ENCODE peak calls at places on chromosomes 13 and 19, in seven cellular contexts. L is AG10803, T is GM10248, F is endothelial cell of umbilical vein, H is left lung, B is thyroid gland, N is lung. X is an unnamed sample.

GRCh38 chr19:30999726-31000125 is 349.5 kb downstream of the TSHZ3 start:
- DNase-seq in L (peak), T (no peak), F (no peak), H (no peak), B (no peak), N (no peak), X (no peak)

GRCh38 chr13:113323869-113324268 is 26.8 kb downstream of the LAMP1 start:
- DNase-seq in L (no peak), T (no peak), F (no peak), H (no peak), B (no peak), N (no peak), X (no peak)

GRCh38 chr19:47130120-47130588 is 481 bp upstream of the SAE1 start:
- DNase-seq in L (no peak), T (no peak), F (no peak), H (no peak), B (no peak), N (no peak), X (no peak)

GRCh38 chr13:99955747-99956472 is 15.7 kb downstream of the ZIC5 start:
- DNase-seq in L (peak), T (no peak), F (no peak), H (no peak), B (no peak), N (no peak), X (no peak)

GRCh38 chr13:93624371-93624777 is 397.8 kb downstream of the GPC6 start:
- DNase-seq in L (no peak), T (no peak), F (no peak), H (no peak), B (no peak), N (no peak), X (no peak)

GRCh38 chr13:32159147-32159869 is 127.7 kb downstream of the FRY start:
- DNase-seq in L (no peak), T (no peak), F (no peak), H (no peak), B (no peak), N (no peak), X (no peak)

GRCh38 chr13:112322562-112322961 is 53.6 kb upstream of the SPACA7 start:
- DNase-seq in L (no peak), T (no peak), F (no peak), H (no peak), B (no peak), N (no peak), X (no peak)

GRCh38 chr13:40141859-40142555 is 486.5 kb downstream of the COG6 start:
- DNase-seq in L (no peak), T (no peak), F (no peak), H (no peak), B (no peak), N (no peak), X (no peak)

GRCh38 chr19:28397311-28397710 is 815.6 kb downstream of the UQCRFS1 start:
- DNase-seq in L (peak), T (no peak), F (no peak), H (no peak), B (no peak), N (no peak), X (no peak)

GRCh38 chr19:2391118-2391725 is 31.2 kb downstream of the TMPRSS9 start:
- DNase-seq in L (peak), T (peak), F (peak), H (no peak), B (peak), N (no peak), X (peak)

GRCh38 chr13:49967456-49967855 is 29.4 kb upstream of the TRIM13 start:
- DNase-seq in L (no peak), T (no peak), F (no peak), H (no peak), B (no peak), N (no peak), X (no peak)
- TF ChIP-seq CTCF in L (no peak), T (no peak), F (no peak), H (no peak), B (no peak), N (no peak), X (no peak)

GRCh38 chr19:35497406-35497805 is 7.1 kb upstream of the KRTDAP start:
- DNase-seq in L (no peak), T (no peak), F (no peak), H (no peak), B (no peak), N (no peak), X (no peak)
- TF ChIP-seq CTCF in L (no peak), T (no peak), F (no peak), H (no peak), B (no peak), N (no peak), X (no peak)

GRCh38 chr19:7497292-7497691 is 8.5 kb upstream of the PEX11G start:
- DNase-seq in L (no peak), T (peak), F (no peak), H (no peak), B (no peak), N (no peak), X (peak)
- TF ChIP-seq CTCF in L (peak), T (peak), F (peak), H (no peak), B (no peak), N (no peak), X (peak)

DNA sequence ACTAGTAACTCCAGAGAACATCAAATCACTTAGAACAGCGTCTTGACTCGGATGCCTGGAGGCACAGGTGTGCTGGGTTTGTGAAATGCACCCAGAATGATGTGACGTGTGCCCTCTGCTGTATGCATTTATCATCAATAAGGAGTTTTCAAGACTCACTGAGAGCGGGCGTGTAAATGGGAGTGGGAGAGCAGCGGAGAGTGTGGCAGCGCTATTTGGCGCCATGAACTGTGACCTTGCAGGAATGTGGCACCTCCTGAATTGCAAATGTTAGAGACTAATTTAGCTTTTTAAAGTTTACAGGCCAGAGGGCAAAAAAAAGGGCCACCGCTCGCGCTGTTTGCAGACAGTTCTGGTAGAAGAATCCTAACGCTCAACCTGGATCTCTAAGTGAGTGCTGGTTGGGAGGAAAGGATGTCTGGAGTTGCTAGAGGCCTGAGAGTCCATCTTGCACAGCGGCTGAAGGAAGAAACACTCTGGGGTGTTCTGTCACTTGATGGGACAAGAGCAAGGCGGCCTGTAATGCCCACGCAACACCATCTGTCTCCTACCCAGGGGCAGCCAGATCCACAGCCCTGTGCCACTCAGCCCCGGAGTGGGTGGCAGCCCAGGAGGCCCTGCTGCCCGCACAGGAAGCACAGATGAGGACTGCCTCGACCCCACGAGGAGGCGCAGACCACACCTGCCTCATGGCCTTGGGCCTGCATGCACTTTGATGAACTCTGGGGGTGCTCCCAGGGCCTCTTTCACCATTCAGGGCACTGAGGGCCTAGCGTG is 19.7 kb downstream of the RANBP3 start:
- DNase-seq in L (no peak), T (no peak), F (no peak), H (no peak), B (no peak), N (no peak), X (no peak)
- TF ChIP-seq CTCF in L (no peak), T (no peak), F (no peak), H (no peak), B (no peak), N (no peak), X (no peak)

GRCh38 chr19:48837081-48837524 is 812 bp upstream of the HSD17B14 start:
- DNase-seq in L (peak), T (peak), F (peak), H (peak), B (peak), N (peak), X (peak)

GRCh38 chr19:48836089-48837017 is at the start of gene HSD17B14:
- DNase-seq in L (peak), T (no peak), F (peak), H (peak), B (peak), N (no peak), X (no peak)

GRCh38 chr19:48833977-48834376 is 2.3 kb downstream of the HSD17B14 start:
- DNase-seq in L (no peak), T (no peak), F (no peak), H (no peak), B (no peak), N (no peak), X (no peak)

GRCh38 chr19:48837586-48838191 is 1.4 kb upstream of the HSD17B14 start:
- DNase-seq in L (no peak), T (no peak), F (no peak), H (no peak), B (no peak), N (no peak), X (no peak)

DNA sequence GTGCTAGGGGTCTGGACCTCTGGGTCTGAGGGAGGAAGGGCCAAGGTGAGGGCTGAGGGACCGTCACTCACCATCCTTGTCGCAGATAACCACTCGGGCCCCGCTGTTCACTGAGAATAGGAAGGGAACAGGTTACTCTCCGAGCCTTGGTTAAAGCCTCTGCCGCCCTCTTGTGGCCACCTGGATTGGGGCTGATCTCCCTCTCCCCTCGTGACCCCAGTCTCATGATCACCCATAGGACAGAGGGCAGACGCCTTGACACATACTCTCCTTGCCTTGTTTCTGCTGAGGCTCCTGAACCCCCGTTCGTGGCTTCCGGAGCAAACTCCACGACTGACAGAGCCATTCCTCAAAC is 580 bp downstream of the HSD17B14 start:
- DNase-seq in L (peak), T (peak), F (peak), H (peak), B (peak), N (peak), X (peak)
- TF ChIP-seq CTCF in L (peak), T (peak), F (peak), H (peak), B (peak), N (peak), X (peak)

X was measured in GM13977.